ENCODE peak calls at places on chromosomes 6 and 20, in eight cellular contexts. L is pancreas; S is prostate gland; R is Peyer's patch; C is kidney; D is GM23338; O is CD8-positive, alpha-beta T cell; K is left ventricle myocardium inferior. B is an unnamed sample. For H3K36me3, the result is how much of the 10 kb centered on the place peaks cover.

GRCh38 chr6:78390066-78390465 is 477.3 kb upstream of the IRAK1BP1 start:
- DNase-seq in K (no peak), D (no peak), L (no peak), S (no peak), O (no peak), C (no peak), R (no peak), B (no peak)

GRCh38 chr20:14724465-14724864 is 387.1 kb upstream of the FLRT3 start:
- DNase-seq in K (no peak), S (no peak), C (no peak), D (no peak), R (no peak), L (no peak), O (no peak), B (no peak)

GRCh38 chr20:47191074-47191673 is 165.3 kb downstream of the ZMYND8 start:
- DNase-seq in K (no peak), R (no peak), S (no peak), D (no peak), O (no peak), L (no peak), C (no peak), B (peak)

GRCh38 chr6:26064619-26065257 is 22.5 kb upstream of the HFE start:
- DNase-seq in D (peak), L (no peak), S (peak), C (no peak), O (no peak), R (no peak), K (no peak), B (peak)

GRCh38 chr20:45934046-45934586 is 367 bp upstream of the PCIF1 start:
- DNase-seq in C (peak), L (peak), R (peak), D (peak), S (peak), O (no peak), K (peak), B (no peak)

GRCh38 chr6:29652198-29652584 is 4.7 kb upstream of the MOG start:
- DNase-seq in D (no peak), L (no peak), R (no peak), S (no peak), O (no peak), C (no peak), K (no peak), B (no peak)

GRCh38 chr6:166342293-166343156 is at the start of gene SFT2D1:
- DNase-seq in O (peak), S (peak), L (peak), D (peak), C (peak), R (peak), K (peak), B (peak)

GRCh38 chr6:142942805-142943227 is 2.2 kb downstream of the HIVEP2 start:
- DNase-seq in O (no peak), S (no peak), C (no peak), L (no peak), K (no peak), R (no peak), D (no peak), B (peak)

GRCh38 chr20:23926941-23927872 is 47.7 kb upstream of the CST5 start:
- DNase-seq in L (no peak), K (no peak), R (no peak), O (no peak), S (no peak), C (no peak), D (no peak), B (peak)

GRCh38 chr6:28910901-28911680 is 12.7 kb downstream of the TRIM27 start:
- DNase-seq in K (no peak), O (no peak), C (no peak), R (no peak), S (peak), L (no peak), D (no peak), B (peak)

GRCh38 chr20:38073307-38074010 is 39.9 kb downstream of the RPRD1B start:
- DNase-seq in C (no peak), R (no peak), O (no peak), S (peak), L (peak), D (peak), K (peak), B (peak)

GRCh38 chr20:38935285-38935684 is 9.1 kb downstream of the FAM83D start:
- DNase-seq in R (no peak), K (no peak), L (no peak), D (no peak), S (no peak), C (no peak), O (no peak), B (peak)

GRCh38 chr6:28161410-28162079 is 19.9 kb downstream of the ZKSCAN8 start:
- DNase-seq in D (peak), S (peak), C (peak), K (peak), O (peak), R (peak), L (peak), B (peak)

GRCh38 chr20:25148181-25148981 is 47.1 kb upstream of the ENTPD6 start:
- DNase-seq in R (peak), D (peak), K (peak), O (peak), L (peak), C (no peak), S (peak), B (peak)

GRCh38 chr6:121917834-121918559 is 481.5 kb upstream of the HSF2 start:
- DNase-seq in R (no peak), D (no peak), O (no peak), K (no peak), S (no peak), C (no peak), L (no peak), B (peak)

GRCh38 chr6:52574709-52575489 is 2.0 kb downstream of the TRAM2 start:
- DNase-seq in D (no peak), O (peak), S (no peak), L (no peak), K (no peak), C (peak), R (peak), B (no peak)

GRCh38 chr20:18907353-18907752 is 93.8 kb downstream of the SCP2D1 start:
- DNase-seq in L (no peak), R (no peak), O (no peak), D (no peak), C (no peak), K (no peak), S (no peak), B (no peak)

GRCh38 chr20:18906046-18906445 is 92.5 kb downstream of the SCP2D1 start:
- DNase-seq in K (no peak), D (no peak), S (no peak), R (no peak), L (no peak), O (no peak), C (no peak), B (no peak)

GRCh38 chr20:18904624-18905023 is 91.0 kb downstream of the SCP2D1 start:
- DNase-seq in C (no peak), D (peak), R (no peak), K (no peak), S (no peak), O (no peak), L (no peak), B (no peak)

GRCh38 chr20:18909254-18909653 is 95.7 kb downstream of the SCP2D1 start:
- DNase-seq in K (no peak), S (no peak), D (peak), O (no peak), L (no peak), R (no peak), C (no peak), B (no peak)

GRCh38 chr20:18908109-18908508 is 94.5 kb downstream of the SCP2D1 start:
- DNase-seq in O (no peak), K (no peak), L (no peak), C (no peak), D (no peak), S (no peak), R (no peak), B (no peak)
- TF ChIP-seq CTCF in O (no peak), K (no peak), L (no peak), C (no peak), D (no peak), S (no peak), R (no peak), B (no peak)

GRCh38 chr6:3757241-3757641 is 5.7 kb upstream of the PXDC1 start:
- DNase-seq in D (no peak), S (no peak), R (no peak), C (peak), K (no peak), O (no peak), L (no peak), B (no peak)
- H3K36me3 ChIP-seq in D (under half), S (under half), R (under half), C (under half), K (under half), O (under half), L (under half), B (under half)

DNA sequence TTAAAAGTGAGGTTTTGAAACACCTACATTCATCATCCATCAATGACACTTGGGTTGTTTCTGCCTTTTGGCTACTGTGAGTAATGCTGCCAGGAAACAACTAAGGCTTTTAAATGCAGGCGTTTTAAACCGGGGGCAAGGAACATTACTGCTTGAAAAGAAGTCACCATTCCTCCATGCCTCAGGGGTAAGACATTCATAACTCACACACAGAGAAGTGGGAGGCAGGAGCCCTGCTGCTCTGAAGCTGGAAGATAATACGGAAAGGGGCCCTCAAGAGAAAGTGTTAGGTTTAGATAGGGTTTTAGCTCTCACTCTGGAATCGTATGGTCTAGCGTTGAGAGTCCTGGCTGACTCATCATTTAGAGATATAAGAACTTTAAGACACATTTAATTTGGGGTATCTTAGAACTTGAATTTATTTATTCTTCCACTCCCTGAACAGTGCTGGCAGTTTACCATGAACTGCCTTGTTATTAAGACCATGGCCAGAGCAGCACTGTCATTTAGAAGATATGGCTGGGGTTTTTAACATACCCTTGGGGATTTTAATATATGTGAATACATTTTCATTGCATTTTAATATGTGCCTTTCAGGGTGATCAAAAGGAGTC is 1.8 kb downstream of the TUBB1 start:
- DNase-seq in L (no peak), O (no peak), R (no peak), D (no peak), S (no peak), K (no peak), C (no peak), B (peak)
- H3K4me3 ChIP-seq in L (no peak), O (no peak), R (no peak), D (no peak), S (no peak), K (no peak), C (no peak), B (no peak)

GRCh38 chr6:44670146-44670545 is 282.6 kb downstream of the CDC5L start:
- DNase-seq in K (no peak), C (no peak), S (no peak), R (no peak), L (no peak), O (no peak), D (no peak), B (no peak)
- TF ChIP-seq CTCF in K (no peak), C (no peak), S (no peak), R (no peak), L (no peak), O (no peak), D (no peak), B (no peak)

DNA sequence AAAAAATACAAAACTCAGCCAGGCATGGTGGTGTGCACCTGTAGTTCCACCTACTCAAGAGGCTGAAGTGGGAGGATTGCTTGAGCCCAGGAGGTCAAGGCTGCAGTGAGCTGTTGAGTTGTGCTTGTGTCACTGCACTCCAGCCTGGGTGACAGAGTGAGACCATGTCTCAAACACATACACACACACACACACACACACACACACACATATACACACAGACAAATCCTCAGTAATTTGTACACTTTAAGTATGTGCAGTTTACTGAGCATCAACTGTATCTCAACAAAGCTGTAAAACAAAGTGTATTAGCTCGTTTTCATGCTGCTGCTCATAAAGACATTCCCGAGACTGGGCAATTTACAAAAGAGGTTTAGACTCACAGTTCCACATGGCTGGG is 7.3 kb downstream of the TFB1M start:
- DNase-seq in K (no peak), C (no peak), S (no peak), L (no peak), D (no peak), O (no peak), R (no peak), B (no peak)
- H3K36me3 ChIP-seq in K (under half), C (under half), S (under half), L (under half), D (under half), O (under half), R (under half), B (under half)

DNA sequence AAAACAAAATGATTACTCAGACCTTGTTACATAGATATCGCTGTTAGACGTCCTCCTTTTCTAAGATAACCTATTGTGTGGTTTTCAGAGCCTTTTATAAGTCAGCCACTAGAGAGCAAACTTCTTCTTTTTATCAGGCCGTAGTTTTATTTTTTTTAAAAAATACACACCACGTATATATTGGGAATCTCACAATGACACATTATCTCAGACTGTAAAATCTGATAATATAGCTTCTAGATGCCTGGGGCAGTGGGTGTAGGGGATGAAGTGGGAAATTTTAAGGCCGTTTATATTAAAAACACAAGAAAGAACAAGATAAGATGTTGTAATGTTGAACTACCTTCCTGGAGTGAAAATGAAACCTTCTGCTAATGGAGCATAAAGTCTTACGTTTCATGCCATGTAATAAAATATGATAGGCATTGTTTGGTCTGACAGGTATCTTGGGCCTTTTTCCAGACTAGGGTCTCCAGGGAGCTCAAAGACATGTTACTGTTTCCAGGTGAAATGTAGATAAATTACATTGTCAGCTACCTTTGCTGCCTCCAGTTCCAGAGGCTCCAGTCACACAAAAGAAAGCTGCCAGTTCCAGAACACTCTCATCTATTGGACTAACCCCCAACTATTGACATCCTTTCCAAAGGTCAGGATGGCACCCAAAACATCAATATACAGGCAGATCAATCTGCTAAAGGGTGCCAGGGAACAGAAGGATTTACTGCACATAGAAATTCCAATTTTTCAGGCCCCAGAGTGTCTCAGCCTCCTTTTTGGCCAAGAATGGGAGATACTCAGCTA is 130.2 kb upstream of the AKIRIN2 start:
- DNase-seq in O (no peak), S (no peak), C (no peak), D (peak), R (no peak), K (no peak), L (no peak), B (peak)
- H3K4me3 ChIP-seq in O (peak), S (peak), C (peak), D (no peak), R (peak), K (peak), L (no peak), B (peak)

DNA sequence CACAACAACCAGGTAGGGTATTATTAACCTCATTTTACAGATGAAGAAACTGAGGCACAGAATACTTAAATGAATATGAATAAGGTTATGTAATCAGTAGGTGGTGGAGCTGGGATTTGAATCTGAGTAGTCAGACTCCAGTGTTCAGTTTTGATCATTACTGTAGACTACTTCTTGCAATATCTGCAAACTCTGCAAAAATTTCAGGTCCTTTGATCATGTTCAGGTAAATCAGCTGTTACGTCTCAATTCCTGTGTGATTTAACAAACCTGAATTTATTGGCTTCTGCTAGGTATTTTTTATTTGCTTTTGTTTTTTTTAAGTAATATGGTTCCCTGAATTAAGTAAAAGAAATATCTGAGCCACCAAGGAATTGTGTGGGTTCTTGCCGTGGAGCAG is 70.7 kb upstream of the NOTCH4 start:
- DNase-seq in L (no peak), O (no peak), C (no peak), D (no peak), R (no peak), K (no peak), S (no peak), B (no peak)
- TF ChIP-seq CTCF in L (no peak), O (no peak), C (no peak), D (no peak), R (no peak), K (no peak), S (no peak), B (no peak)

DNA sequence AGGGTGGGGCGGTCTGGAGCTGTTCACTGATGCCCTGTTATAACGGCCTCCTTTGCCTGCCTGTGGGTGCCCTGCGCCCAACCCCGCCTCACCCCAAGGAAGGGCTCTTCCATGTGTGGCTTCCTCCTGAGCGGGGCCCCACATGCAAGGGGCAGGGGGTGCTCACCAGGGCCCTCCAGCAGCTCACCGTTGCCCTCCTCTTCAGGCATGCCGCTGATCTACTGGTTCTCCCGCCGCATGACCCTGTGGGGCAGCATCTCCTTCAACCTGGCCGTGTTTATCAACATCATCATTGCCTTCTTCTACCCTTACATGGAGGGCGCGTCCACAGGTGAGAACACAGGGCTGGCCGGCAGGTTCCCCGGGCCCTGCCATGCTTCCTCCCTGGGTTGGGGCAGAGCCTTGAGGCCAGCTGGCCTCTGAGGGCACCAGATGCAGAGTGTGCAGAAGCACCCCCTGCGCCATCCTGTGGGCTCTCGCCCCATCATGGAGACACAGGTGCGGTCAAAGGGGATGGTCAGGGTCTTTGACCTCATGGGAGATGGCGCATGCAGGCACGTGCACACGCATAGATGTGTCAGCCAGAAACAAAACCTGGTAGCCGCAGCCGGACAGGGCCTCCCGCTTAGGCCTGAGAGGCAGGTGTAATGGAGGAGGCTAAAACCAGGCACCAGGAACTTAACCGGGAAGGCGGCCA is 22.9 kb downstream of the UQCC2 start:
- DNase-seq in R (no peak), O (no peak), S (no peak), C (peak), D (no peak), L (no peak), K (no peak), B (no peak)
- H3K36me3 ChIP-seq in R (under half), O (half or more), S (under half), C (under half), D (under half), L (under half), K (half or more), B (half or more)

GRCh38 chr6:35919085-35919826 is 1.6 kb downstream of the SRPK1 start:
- DNase-seq in S (no peak), O (no peak), K (no peak), L (no peak), R (no peak), C (no peak), D (peak), B (peak)

GRCh38 chr6:35919827-35920751 is 809 bp downstream of the SRPK1 start:
- DNase-seq in C (peak), R (peak), L (peak), D (peak), O (peak), S (peak), K (no peak), B (peak)

GRCh38 chr6:35920793-35921732 is at the start of gene SRPK1:
- DNase-seq in L (peak), O (peak), S (peak), K (peak), C (peak), D (peak), R (peak), B (peak)

GRCh38 chr6:35924146-35924545 is 3.2 kb upstream of the SRPK1 start:
- DNase-seq in D (no peak), O (no peak), S (no peak), C (no peak), R (no peak), L (no peak), K (no peak), B (no peak)

DNA sequence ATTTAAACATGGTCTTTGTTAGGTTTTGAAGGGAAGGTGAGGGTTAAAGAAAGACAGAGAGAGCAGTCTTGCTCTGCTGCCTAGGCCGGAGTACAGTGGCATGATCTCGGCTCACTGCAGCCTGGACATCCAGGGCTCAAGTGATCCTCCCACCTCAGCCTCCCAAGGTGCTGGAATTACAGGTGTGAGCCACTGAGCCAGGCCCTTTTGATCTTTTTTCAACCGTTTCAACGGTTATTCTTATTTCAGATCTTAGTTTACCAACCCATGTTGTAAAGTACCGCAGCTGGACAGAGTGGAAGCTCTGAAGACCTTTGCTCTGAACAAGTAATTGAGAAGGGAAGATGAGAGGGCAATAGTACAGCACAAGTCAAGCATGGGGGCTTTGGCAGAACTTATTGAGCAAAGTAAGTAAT is 1.2 kb upstream of the SRPK1 start:
- DNase-seq in D (no peak), S (no peak), R (no peak), L (no peak), K (no peak), C (no peak), O (no peak), B (no peak)
- H3K4me3 ChIP-seq in D (no peak), S (no peak), R (peak), L (no peak), K (no peak), C (peak), O (no peak), B (no peak)